ENCODE peak calls at places on chromosomes 5 and 9, in seven cellular contexts. B is CD4-positive, CD25-positive, alpha-beta regulatory T cell; C is IMR-90; W is cardiac muscle cell; Z is sigmoid colon; L is CD8-positive, alpha-beta memory T cell; S is kidney epithelial cell. U is an unnamed sample.

GRCh38 chr9:137237759-137238726 is 3.0 kb upstream of the TUBB4B start:
- DNase-seq in B (no peak), C (no peak), W (no peak), Z (no peak), L (no peak), S (no peak), U (no peak)

GRCh38 chr5:74851684-74852353 is 14.4 kb downstream of the FAM169A start:
- DNase-seq in B (peak), C (peak), W (no peak), Z (no peak), L (no peak), S (no peak), U (peak)

GRCh38 chr9:127706836-127707241 is at the start of gene CFAP157:
- DNase-seq in B (no peak), C (no peak), W (peak), Z (no peak), L (no peak), S (no peak), U (no peak)

GRCh38 chr5:55773057-55773456 is 35.2 kb downstream of the DDX4 start:
- DNase-seq in B (no peak), C (peak), W (no peak), Z (no peak), L (no peak), S (no peak), U (no peak)

GRCh38 chr5:61910771-61911170 is 395.2 kb upstream of the KIF2A start:
- DNase-seq in B (no peak), C (no peak), W (no peak), Z (no peak), L (no peak), S (no peak), U (no peak)

GRCh38 chr5:14946813-14947640 is 75.4 kb upstream of the ANKH start:
- DNase-seq in B (peak), C (no peak), W (peak), Z (no peak), L (no peak), S (no peak), U (no peak)

GRCh38 chr5:118919016-118919415 is 69.3 kb downstream of the DTWD2 start:
- DNase-seq in B (no peak), C (peak), W (no peak), Z (no peak), L (no peak), S (no peak), U (no peak)

GRCh38 chr5:109388407-109388806 is 21.4 kb downstream of the PJA2 start:
- DNase-seq in B (no peak), C (peak), W (no peak), Z (no peak), L (no peak), S (no peak), U (no peak)

GRCh38 chr5:66248874-66249273 is 104.8 kb downstream of the SREK1 start:
- DNase-seq in B (no peak), C (no peak), W (no peak), Z (no peak), L (no peak), S (no peak), U (no peak)

GRCh38 chr5:108749130-108749861 is 1.6 kb downstream of the FER start:
- DNase-seq in B (peak), C (no peak), W (peak), Z (peak), L (no peak), S (no peak), U (no peak)

GRCh38 chr5:160458971-160459800 is 37.5 kb downstream of the PTTG1 start:
- DNase-seq in B (peak), C (no peak), W (no peak), Z (no peak), L (no peak), S (no peak), U (no peak)

GRCh38 chr5:178068293-178068692 is 45.0 kb upstream of the N4BP3 start:
- DNase-seq in B (no peak), C (no peak), W (no peak), Z (no peak), L (no peak), S (no peak), U (no peak)

GRCh38 chr9:86638109-86638508 is 283.9 kb upstream of the TUT7 start:
- DNase-seq in B (no peak), C (no peak), W (no peak), Z (no peak), L (no peak), S (no peak), U (no peak)

GRCh38 chr5:176382721-176383120 is 5.7 kb downstream of the NOP16 start:
- DNase-seq in B (no peak), C (no peak), W (no peak), Z (peak), L (no peak), S (no peak), U (no peak)

GRCh38 chr9:4229252-4229651 is 70.6 kb downstream of the GLIS3 start:
- DNase-seq in B (no peak), C (no peak), W (no peak), Z (no peak), L (no peak), S (no peak), U (no peak)

GRCh38 chr5:63820557-63820956 is 141.7 kb downstream of the HTR1A start:
- DNase-seq in B (no peak), C (no peak), W (peak), Z (no peak), L (no peak), S (no peak), U (no peak)

GRCh38 chr5:140785905-140786686 is at the start of gene PCDHA1:
- DNase-seq in B (peak), C (no peak), W (no peak), Z (no peak), L (no peak), S (no peak), U (no peak)

DNA sequence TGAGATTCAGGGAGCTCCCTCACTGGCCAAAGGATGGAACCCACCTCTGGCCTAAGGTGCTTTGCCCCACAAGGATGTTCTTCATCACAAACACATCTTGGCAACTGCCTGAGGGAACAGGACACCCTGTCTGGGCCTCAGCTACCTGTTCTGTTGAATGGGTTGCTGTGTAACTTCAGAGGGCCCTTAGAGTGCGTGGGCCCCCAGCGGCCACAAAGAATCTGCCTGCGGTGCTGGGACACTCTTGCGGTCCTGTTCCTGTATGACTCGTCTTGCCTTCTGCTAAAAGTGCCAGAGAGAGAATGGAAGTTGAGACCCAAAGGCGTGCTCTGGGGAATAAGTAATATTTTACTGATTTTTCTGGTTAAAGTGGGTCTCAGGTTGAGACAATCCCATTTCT is 14.1 kb upstream of the RPL26L1 start:
- DNase-seq in B (no peak), C (no peak), W (no peak), Z (peak), L (peak), S (no peak), U (no peak)
- H3K4me3 ChIP-seq in B (no peak), C (no peak), W (no peak), Z (no peak), L (no peak), S (no peak), U (no peak)

DNA sequence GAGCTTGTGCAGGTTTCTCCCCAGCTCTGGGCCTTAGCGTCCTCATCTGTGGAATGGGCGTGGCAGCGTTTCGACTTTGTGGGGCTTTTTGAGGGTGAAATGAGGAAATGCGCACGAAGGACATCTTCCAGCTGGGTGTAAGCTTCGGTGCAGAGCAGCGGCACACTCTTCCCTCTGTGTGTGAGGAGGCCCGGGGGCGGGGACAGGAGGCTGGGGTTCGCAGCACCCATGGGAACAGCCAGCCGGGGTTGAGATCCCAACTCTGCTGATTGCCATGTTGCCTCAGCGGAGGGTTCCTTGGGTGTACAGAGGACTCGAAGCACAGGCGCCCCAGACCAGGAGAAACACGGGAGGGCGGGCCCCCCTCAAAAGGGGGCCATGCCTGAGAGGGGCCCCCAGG is 265.6 kb downstream of the NSG2 start:
- DNase-seq in B (no peak), C (no peak), W (no peak), Z (no peak), L (no peak), S (no peak), U (no peak)
- H3K4me3 ChIP-seq in B (no peak), C (no peak), W (no peak), Z (no peak), L (no peak), S (no peak), U (no peak)

GRCh38 chr5:59745422-59745863 is 148.1 kb downstream of the PDE4D start:
- DNase-seq in B (no peak), C (peak), W (no peak), Z (peak), L (no peak), S (no peak), U (peak)
- H3K4me3 ChIP-seq in B (no peak), C (no peak), W (no peak), Z (no peak), L (no peak), S (no peak), U (no peak)

GRCh38 chr5:1666812-1667588 is 132.6 kb downstream of the MRPL36 start:
- DNase-seq in B (no peak), C (no peak), W (peak), Z (no peak), L (peak), S (no peak), U (no peak)
- H3K4me3 ChIP-seq in B (no peak), C (no peak), W (peak), Z (no peak), L (no peak), S (no peak), U (no peak)

DNA sequence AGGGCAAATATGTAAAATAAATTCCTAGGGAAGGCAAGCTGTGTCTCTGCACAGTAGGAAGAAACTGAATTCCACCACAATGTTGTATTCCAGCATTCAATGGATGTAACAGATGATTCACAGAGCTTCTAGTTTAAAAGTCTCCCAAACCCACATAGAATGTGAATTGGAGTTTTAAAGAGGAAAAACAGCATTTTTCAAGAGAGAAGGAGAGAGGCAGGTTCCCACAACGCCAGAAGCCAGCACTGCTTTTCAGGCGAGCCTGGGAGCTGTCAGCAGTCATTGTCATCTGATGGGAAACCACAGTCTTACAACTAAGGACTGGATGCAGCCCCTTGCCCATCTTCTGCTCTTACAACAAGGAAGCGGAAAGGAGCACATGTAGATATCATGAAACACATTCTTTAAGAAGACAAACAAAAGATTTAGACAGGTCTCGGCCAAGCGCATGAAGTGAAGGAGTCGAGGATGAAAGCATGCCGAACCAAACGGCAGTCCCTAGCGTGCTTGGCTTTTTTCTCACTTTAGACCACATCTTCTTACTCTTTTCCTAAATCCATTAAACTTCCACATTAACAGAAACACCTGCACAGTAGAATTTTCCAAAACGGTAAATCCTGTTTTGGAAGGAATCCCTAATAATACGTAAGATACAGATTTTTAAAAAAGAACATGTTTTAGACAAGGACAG is 611 bp downstream of the DIRAS2 start:
- DNase-seq in B (no peak), C (no peak), W (peak), Z (no peak), L (no peak), S (no peak), U (no peak)
- H3K4me3 ChIP-seq in B (no peak), C (no peak), W (peak), Z (no peak), L (no peak), S (peak), U (no peak)

DNA sequence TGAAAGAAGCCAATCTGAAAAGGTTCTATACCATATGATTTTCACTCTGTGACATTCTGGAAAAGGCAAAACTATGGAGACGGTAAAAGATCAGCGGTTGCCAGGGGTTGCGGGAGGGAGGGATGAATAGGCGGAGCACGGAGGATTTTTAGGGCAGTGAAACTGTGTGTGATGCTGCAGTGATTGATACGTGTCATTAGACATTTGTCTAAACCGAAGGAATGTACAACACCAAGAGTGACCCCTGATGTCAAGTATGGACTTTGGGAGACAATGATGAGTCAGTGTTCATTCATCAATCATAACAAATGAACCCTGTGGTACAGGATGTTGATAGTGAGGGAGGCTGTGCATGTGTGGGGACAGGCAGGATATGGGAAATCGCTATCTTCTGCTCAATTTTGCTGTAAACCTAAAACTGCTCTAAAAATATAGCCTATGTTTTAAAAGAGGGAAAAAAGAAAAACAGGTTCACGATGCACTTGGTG is 34.4 kb downstream of the ERGIC1 start:
- DNase-seq in B (peak), C (peak), W (no peak), Z (no peak), L (no peak), S (no peak), U (no peak)
- H3K4me3 ChIP-seq in B (no peak), C (no peak), W (no peak), Z (no peak), L (no peak), S (no peak), U (no peak)

DNA sequence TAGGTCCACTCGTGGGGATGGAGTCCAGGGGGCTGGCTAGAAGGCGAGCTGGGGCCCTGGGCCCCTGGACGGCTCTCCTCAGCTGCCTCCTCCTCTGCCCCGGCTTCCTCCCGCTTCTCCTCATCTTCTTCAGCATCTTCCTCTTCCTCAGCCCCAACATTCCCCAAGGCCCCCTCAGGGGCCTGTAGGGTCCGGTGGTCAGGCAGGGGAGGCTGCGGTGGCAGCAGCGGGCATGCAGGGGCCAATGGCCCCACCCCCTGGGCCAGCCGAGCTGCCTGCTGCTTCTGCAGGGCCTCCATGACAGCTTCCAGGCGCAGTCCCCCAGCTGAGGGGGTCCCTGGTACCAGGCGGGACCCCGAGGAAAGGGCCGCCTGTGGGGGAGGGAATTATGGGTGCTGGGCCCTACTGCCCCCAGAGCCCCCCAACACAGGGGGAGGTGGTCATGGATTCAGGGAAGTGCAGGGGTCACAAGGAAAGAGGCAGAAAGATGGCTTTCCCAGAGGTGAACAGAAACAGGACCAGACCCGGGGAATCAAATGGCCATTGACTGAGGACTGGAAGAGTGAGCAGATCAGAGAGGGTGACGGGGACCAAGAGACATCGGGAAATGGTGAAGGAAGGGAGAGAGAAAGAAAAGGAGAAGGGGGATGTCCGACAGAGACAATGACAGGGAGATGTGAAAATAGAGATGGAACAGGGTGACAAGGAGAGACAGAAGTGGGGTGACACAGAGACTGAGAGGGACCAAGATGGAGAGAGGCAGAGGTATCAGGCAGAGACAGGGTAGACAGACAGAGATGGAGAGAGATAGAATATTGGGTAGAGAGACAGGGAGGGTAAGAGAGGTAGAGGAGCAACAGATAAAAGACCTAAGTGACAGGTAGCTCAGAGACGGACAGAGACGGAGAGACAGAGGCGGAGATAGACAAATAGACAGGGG is 880 bp downstream of the ARID3C start:
- DNase-seq in B (no peak), C (no peak), W (no peak), Z (no peak), L (no peak), S (no peak), U (no peak)
- H3K4me3 ChIP-seq in B (peak), C (no peak), W (peak), Z (peak), L (peak), S (no peak), U (no peak)